ENCODE peak calls at places on chromosomes 12 and 14, in seven cellular contexts. E, T, H, F, J, R and P are unnamed samples.

GRCh38 chr12:107992870-107993451 is 136.1 kb upstream of the WSCD2 start:
- DNase-seq in E (no peak), T (peak; percentile 60), H (no peak), F (peak; percentile 56), J (peak; percentile 7), R (peak; percentile 13), P (no peak)

GRCh38 chr14:89368490-89369477 is 48.2 kb downstream of the FOXN3 start:
- DNase-seq in E (no peak), T (no peak), H (no peak), F (no peak), J (no peak), R (no peak), P (no peak)

GRCh38 chr12:53078425-53079225 is 565 bp downstream of the SPRYD3 start:
- DNase-seq in E (peak; percentile 44), T (peak; percentile 58), H (no peak), F (no peak), J (no peak), R (no peak), P (no peak)

GRCh38 chr14:29518335-29518734 is 409.3 kb downstream of the PRKD1 start:
- DNase-seq in E (no peak), T (peak; percentile 60), H (no peak), F (no peak), J (no peak), R (no peak), P (no peak)

GRCh38 chr12:13171921-13172859 is 24.3 kb upstream of the EMP1 start:
- DNase-seq in E (no peak), T (peak; percentile 65), H (no peak), F (no peak), J (no peak), R (no peak), P (no peak)

GRCh38 chr12:111156304-111156703 is 212.6 kb downstream of the PHETA1 start:
- DNase-seq in E (no peak), T (no peak), H (no peak), F (peak; percentile 2), J (no peak), R (no peak), P (no peak)

GRCh38 chr12:116179384-116179783 is 98.1 kb downstream of the MED13L start:
- DNase-seq in E (no peak), T (no peak), H (no peak), F (no peak), J (no peak), R (no peak), P (no peak)

GRCh38 chr12:48128800-48129199 is 9.6 kb downstream of the PFKM start:
- DNase-seq in E (no peak), T (peak; percentile 17), H (no peak), F (no peak), J (no peak), R (no peak), P (no peak)

GRCh38 chr14:68033533-68033932 is 214.0 kb downstream of the RAD51B start:
- DNase-seq in E (no peak), T (no peak), H (no peak), F (no peak), J (no peak), R (no peak), P (no peak)

GRCh38 chr12:89846473-89846872 is 137.8 kb upstream of the ATP2B1 start:
- DNase-seq in E (no peak), T (no peak), H (no peak), F (no peak), J (no peak), R (no peak), P (no peak)

GRCh38 chr12:28507055-28507454 is 316.8 kb downstream of the CCDC91 start:
- DNase-seq in E (no peak), T (no peak), H (no peak), F (no peak), J (peak; percentile 31), R (no peak), P (no peak)

GRCh38 chr14:104681689-104682074 is 7.7 kb upstream of the INF2 start:
- DNase-seq in E (no peak), T (peak; percentile 92), H (peak; percentile 96), F (no peak), J (peak; percentile 80), R (peak; percentile 90), P (peak; percentile 41)

GRCh38 chr12:131133994-131134393 is 180.3 kb downstream of the ADGRD1 start:
- DNase-seq in E (no peak), T (no peak), H (no peak), F (no peak), J (no peak), R (no peak), P (no peak)

GRCh38 chr12:89947437-89948265 is 239.0 kb upstream of the ATP2B1 start:
- DNase-seq in E (no peak), T (peak; percentile 96), H (no peak), F (no peak), J (peak; percentile 93), R (peak; percentile 77), P (peak; percentile 80)

GRCh38 chr12:128830505-128830893 is 6.7 kb upstream of the SLC15A4 start:
- DNase-seq in E (no peak), T (no peak), H (no peak), F (no peak), J (no peak), R (no peak), P (no peak)

GRCh38 chr12:15808250-15808971 is 19.2 kb upstream of the EPS8 start:
- DNase-seq in E (no peak), T (no peak), H (no peak), F (no peak), J (no peak), R (no peak), P (no peak)

GRCh38 chr12:48795550-48796455 is 6.9 kb upstream of the ADCY6 start:
- DNase-seq in E (peak; percentile 44), T (peak; percentile 83), H (peak; percentile 53), F (peak; percentile 77), J (peak; percentile 75), R (peak; percentile 95), P (no peak)

GRCh38 chr14:105863296-105864108 is 337.1 kb downstream of the TMEM121 start:
- DNase-seq in E (no peak), T (no peak), H (no peak), F (no peak), J (no peak), R (no peak), P (no peak)